ENCODE peak calls at places on chromosomes 11 and 22, in nine cellular contexts. K is NCI-H460; S is stimulated activated naive B cell treated with anti-CD40 and anti-IgM and Interleukin-4, amounts not matched to agents 10 μg/mL and 1 μg/mL and 100 μg/mL, for 72 hours; Z is foreskin keratinocyte; V is T-cell; J is amniotic stem cell; E is PC-3; H is neuronal stem cell; I is GOT3. L is an unnamed sample.

GRCh38 chr11:4539603-4540219 is 5.3 kb upstream of the OR52M1 start:
- DNase-seq in K (peak), S (no peak), Z (peak), V (peak), J (peak), E (peak), H (peak), I (no peak), L (peak)

GRCh38 chr22:26428515-26429457 is at the start of gene ASPHD2:
- DNase-seq in K (peak), S (peak), Z (peak), V (peak), J (peak), E (peak), H (peak), I (peak), L (no peak)

GRCh38 chr11:85759915-85760314 is 51.0 kb downstream of the SYTL2 start:
- DNase-seq in K (no peak), S (no peak), Z (peak), V (no peak), J (no peak), E (peak), H (no peak), I (no peak), L (no peak)

GRCh38 chr11:2211113-2211971 is 39.7 kb upstream of the TH start:
- DNase-seq in K (no peak), S (no peak), Z (no peak), V (no peak), J (no peak), E (no peak), H (peak), I (no peak), L (no peak)

GRCh38 chr11:122197055-122197987 is 81.3 kb upstream of the BLID start:
- DNase-seq in K (peak), S (no peak), Z (peak), V (no peak), J (peak), E (peak), H (no peak), I (no peak), L (peak)

GRCh38 chr11:121889931-121890330 is 226.1 kb downstream of the BLID start:
- DNase-seq in K (no peak), S (no peak), Z (peak), V (no peak), J (peak), E (peak), H (no peak), I (no peak), L (no peak)

GRCh38 chr11:93494341-93494740 is 48.9 kb downstream of the SMCO4 start:
- DNase-seq in K (no peak), S (no peak), Z (no peak), V (no peak), J (no peak), E (no peak), H (no peak), I (no peak), L (no peak)

GRCh38 chr22:35258144-35258988 is 1.1 kb downstream of the HMGXB4 start:
- DNase-seq in K (no peak), S (no peak), Z (peak), V (no peak), J (no peak), E (peak), H (peak), I (no peak), L (no peak)

GRCh38 chr11:18312663-18313420 is 9.1 kb downstream of the HPS5 start:
- DNase-seq in K (no peak), S (no peak), Z (peak), V (no peak), J (peak), E (no peak), H (no peak), I (no peak), L (no peak)

GRCh38 chr22:22229683-22230420 is 14.7 kb upstream of the VPREB1 start:
- DNase-seq in K (no peak), S (no peak), Z (no peak), V (no peak), J (no peak), E (no peak), H (no peak), I (no peak), L (no peak)

GRCh38 chr22:48254311-48254873 is 1491.9 kb downstream of the TBC1D22A start:
- DNase-seq in K (no peak), S (no peak), Z (no peak), V (no peak), J (no peak), E (no peak), H (no peak), I (no peak), L (no peak)

GRCh38 chr11:114197799-114198500 is 98.2 kb upstream of the NNMT start:
- DNase-seq in K (no peak), S (no peak), Z (peak), V (no peak), J (no peak), E (peak), H (no peak), I (no peak), L (peak)

GRCh38 chr11:17554487-17554886 is 7.4 kb downstream of the OTOG start:
- DNase-seq in K (no peak), S (no peak), Z (no peak), V (no peak), J (no peak), E (no peak), H (no peak), I (no peak), L (no peak)

GRCh38 chr11:29328961-29329441 is 687.8 kb downstream of the KCNA4 start:
- DNase-seq in K (peak), S (no peak), Z (peak), V (no peak), J (peak), E (peak), H (peak), I (no peak), L (no peak)

GRCh38 chr11:110286298-110287040 is 9.9 kb downstream of the RDX start:
- DNase-seq in K (no peak), S (no peak), Z (no peak), V (no peak), J (no peak), E (no peak), H (no peak), I (no peak), L (no peak)

GRCh38 chr11:112310867-112311266 is 50.2 kb upstream of the PLET1 start:
- DNase-seq in K (no peak), S (no peak), Z (no peak), V (no peak), J (no peak), E (no peak), H (no peak), I (no peak), L (no peak)

GRCh38 chr22:36659762-36660509 is 43.6 kb downstream of the CACNG2 start:
- DNase-seq in K (peak), S (peak), Z (peak), V (no peak), J (peak), E (peak), H (no peak), I (peak), L (peak)

GRCh38 chr11:70205766-70206165 is 2.7 kb downstream of the FADD start:
- DNase-seq in K (no peak), S (no peak), Z (no peak), V (no peak), J (no peak), E (no peak), H (no peak), I (no peak), L (no peak)

GRCh38 chr22:25013634-25014033 is 61.1 kb downstream of the KIAA1671 start:
- DNase-seq in K (no peak), S (no peak), Z (peak), V (no peak), J (no peak), E (peak), H (no peak), I (no peak), L (no peak)

GRCh38 chr11:78938036-78938435 is 363.4 kb upstream of the NARS2 start:
- DNase-seq in K (no peak), S (no peak), Z (no peak), V (no peak), J (no peak), E (no peak), H (no peak), I (no peak), L (no peak)

GRCh38 chr11:46743693-46744339 is 24.8 kb downstream of the F2 start:
- DNase-seq in K (no peak), S (no peak), Z (no peak), V (no peak), J (no peak), E (no peak), H (no peak), I (no peak), L (no peak)

GRCh38 chr11:119446871-119447663 is 24.1 kb upstream of the THY1 start:
- DNase-seq in K (no peak), S (no peak), Z (no peak), V (no peak), J (no peak), E (no peak), H (no peak), I (no peak), L (no peak)

GRCh38 chr22:30416403-30416802 is 9.2 kb upstream of the MTFP1 start:
- DNase-seq in K (no peak), S (no peak), Z (peak), V (no peak), J (no peak), E (no peak), H (no peak), I (no peak), L (no peak)

GRCh38 chr11:122116591-122116990 is 576 bp upstream of the BLID start:
- DNase-seq in K (no peak), S (no peak), Z (no peak), V (no peak), J (no peak), E (no peak), H (no peak), I (no peak), L (no peak)

GRCh38 chr22:26893711-26894110 is 236.3 kb downstream of the MIAT start:
- DNase-seq in K (no peak), S (no peak), Z (no peak), V (no peak), J (no peak), E (no peak), H (no peak), I (no peak), L (no peak)

GRCh38 chr11:63871962-63872832 is 33.3 kb downstream of the MARK2 start:
- DNase-seq in K (peak), S (peak), Z (peak), V (peak), J (peak), E (peak), H (no peak), I (peak), L (peak)

GRCh38 chr22:21449531-21450319 is 17.5 kb upstream of the TMEM191C start:
- DNase-seq in K (no peak), S (no peak), Z (no peak), V (no peak), J (no peak), E (no peak), H (no peak), I (no peak), L (no peak)

GRCh38 chr11:118928870-118929495 is 3.3 kb upstream of the BCL9L start:
- DNase-seq in K (no peak), S (no peak), Z (peak), V (no peak), J (no peak), E (peak), H (no peak), I (no peak), L (no peak)

GRCh38 chr11:116715383-116715782 is 57.4 kb downstream of the BUD13 start:
- DNase-seq in K (no peak), S (no peak), Z (no peak), V (no peak), J (no peak), E (no peak), H (no peak), I (no peak), L (no peak)

GRCh38 chr22:48445113-48445827 is 1382.4 kb downstream of the BRD1 start:
- DNase-seq in K (no peak), S (no peak), Z (no peak), V (no peak), J (no peak), E (no peak), H (no peak), I (no peak), L (no peak)